ENCODE peak calls at places on chromosomes 16 and 17, in five cellular contexts. One of them, this sample, is unnamed.

GRCh38 chr17:33575046-33575445 is 282.0 kb upstream of the ASIC2 start:
- DNase-seq in GDM1: no peak
- DNase-seq in neural progenitor cell: no peak
- DNase-seq in BE2C: no peak
- DNase-seq in Calu3: no peak
- DNase-seq in this sample: no peak

GRCh38 chr17:50264263-50265113 is 9.8 kb upstream of the TMEM92 start:
- DNase-seq in GDM1: no peak
- DNase-seq in neural progenitor cell: peak
- DNase-seq in BE2C: no peak
- DNase-seq in Calu3: no peak
- DNase-seq in this sample: no peak

GRCh38 chr16:84270071-84270470 is 24.6 kb upstream of the WFDC1 start:
- DNase-seq in GDM1: no peak
- DNase-seq in neural progenitor cell: no peak
- DNase-seq in BE2C: no peak
- DNase-seq in Calu3: no peak
- DNase-seq in this sample: no peak

GRCh38 chr17:50558955-50559614 is 1.4 kb upstream of the CACNA1G start:
- DNase-seq in GDM1: no peak
- DNase-seq in neural progenitor cell: peak
- DNase-seq in BE2C: no peak
- DNase-seq in Calu3: no peak
- DNase-seq in this sample: no peak

GRCh38 chr17:78828470-78829185 is 12.0 kb downstream of the USP36 start:
- DNase-seq in GDM1: peak
- DNase-seq in neural progenitor cell: peak
- DNase-seq in BE2C: peak
- DNase-seq in Calu3: peak
- DNase-seq in this sample: no peak

GRCh38 chr17:34234616-34235015 is 20.5 kb upstream of the CCL2 start:
- DNase-seq in GDM1: no peak
- DNase-seq in neural progenitor cell: no peak
- DNase-seq in BE2C: no peak
- DNase-seq in Calu3: no peak
- DNase-seq in this sample: no peak

GRCh38 chr16:30748634-30749445 is 615 bp downstream of the PHKG2 start:
- DNase-seq in GDM1: no peak
- DNase-seq in neural progenitor cell: peak
- DNase-seq in BE2C: peak
- DNase-seq in Calu3: peak
- DNase-seq in this sample: peak

GRCh38 chr17:31581022-31581483 is 189.6 kb downstream of the RAB11FIP4 start:
- DNase-seq in GDM1: no peak
- DNase-seq in neural progenitor cell: no peak
- DNase-seq in BE2C: peak
- DNase-seq in Calu3: peak
- DNase-seq in this sample: no peak

GRCh38 chr16:3519581-3519980 is 18.8 kb downstream of the CLUAP1 start:
- DNase-seq in GDM1: no peak
- DNase-seq in neural progenitor cell: no peak
- DNase-seq in BE2C: no peak
- DNase-seq in Calu3: no peak
- DNase-seq in this sample: no peak

GRCh38 chr16:47143677-47144558 is at the start of gene NETO2:
- DNase-seq in GDM1: peak
- DNase-seq in neural progenitor cell: peak
- DNase-seq in BE2C: peak
- DNase-seq in Calu3: peak
- DNase-seq in this sample: peak

GRCh38 chr16:70410736-70411135 is 28.2 kb downstream of the ST3GAL2 start:
- DNase-seq in GDM1: no peak
- DNase-seq in neural progenitor cell: no peak
- DNase-seq in BE2C: no peak
- DNase-seq in Calu3: no peak
- DNase-seq in this sample: no peak

GRCh38 chr17:21392257-21392656 is 16.1 kb downstream of the KCNJ12 start:
- DNase-seq in GDM1: no peak
- DNase-seq in neural progenitor cell: no peak
- DNase-seq in BE2C: no peak
- DNase-seq in Calu3: no peak
- DNase-seq in this sample: no peak

GRCh38 chr16:1460602-1461138 is 14.2 kb downstream of the CLCN7 start:
- DNase-seq in GDM1: no peak
- DNase-seq in neural progenitor cell: no peak
- DNase-seq in BE2C: no peak
- DNase-seq in Calu3: no peak
- DNase-seq in this sample: no peak

GRCh38 chr16:50680907-50681885 is at the start of gene SNX20:
- DNase-seq in GDM1: peak
- DNase-seq in neural progenitor cell: no peak
- DNase-seq in BE2C: no peak
- DNase-seq in Calu3: no peak
- DNase-seq in this sample: no peak

GRCh38 chr16:87740441-87740840 is 25.3 kb downstream of the KLHDC4 start:
- DNase-seq in GDM1: no peak
- DNase-seq in neural progenitor cell: no peak
- DNase-seq in BE2C: no peak
- DNase-seq in Calu3: no peak
- DNase-seq in this sample: no peak

GRCh38 chr16:69699915-69700314 is 26.4 kb downstream of the NQO1 start:
- DNase-seq in GDM1: no peak
- DNase-seq in neural progenitor cell: no peak
- DNase-seq in BE2C: no peak
- DNase-seq in Calu3: no peak
- DNase-seq in this sample: no peak

GRCh38 chr16:31700530-31701388 is 172.8 kb upstream of the ZNF267 start:
- DNase-seq in GDM1: no peak
- DNase-seq in neural progenitor cell: peak
- DNase-seq in BE2C: no peak
- DNase-seq in Calu3: peak
- DNase-seq in this sample: peak

GRCh38 chr17:66437466-66438026 is 135.1 kb downstream of the PRKCA start:
- DNase-seq in GDM1: peak
- DNase-seq in neural progenitor cell: no peak
- DNase-seq in BE2C: no peak
- DNase-seq in Calu3: no peak
- DNase-seq in this sample: no peak

GRCh38 chr17:40058151-40058784 is 4.1 kb upstream of the MED24 start:
- DNase-seq in GDM1: no peak
- DNase-seq in neural progenitor cell: no peak
- DNase-seq in BE2C: no peak
- DNase-seq in Calu3: no peak
- DNase-seq in this sample: no peak

GRCh38 chr17:43766413-43767052 is 7.9 kb upstream of the SOST start:
- DNase-seq in GDM1: no peak
- DNase-seq in neural progenitor cell: peak
- DNase-seq in BE2C: peak
- DNase-seq in Calu3: peak
- DNase-seq in this sample: peak

GRCh38 chr16:83808573-83809014 is 816 bp downstream of the HSBP1 start:
- DNase-seq in GDM1: no peak
- DNase-seq in neural progenitor cell: no peak
- DNase-seq in BE2C: no peak
- DNase-seq in Calu3: no peak
- DNase-seq in this sample: no peak

GRCh38 chr17:76189247-76189646 is 48.2 kb upstream of the FOXJ1 start:
- DNase-seq in GDM1: no peak
- DNase-seq in neural progenitor cell: no peak
- DNase-seq in BE2C: no peak
- DNase-seq in Calu3: no peak
- DNase-seq in this sample: no peak

GRCh38 chr17:16888413-16889087 is 83.4 kb downstream of the TNFRSF13B start:
- DNase-seq in GDM1: no peak
- DNase-seq in neural progenitor cell: no peak
- DNase-seq in BE2C: no peak
- DNase-seq in Calu3: no peak
- DNase-seq in this sample: no peak

GRCh38 chr16:23803591-23804123 is 32.1 kb upstream of the PRKCB start:
- DNase-seq in GDM1: peak
- DNase-seq in neural progenitor cell: peak
- DNase-seq in BE2C: peak
- DNase-seq in Calu3: peak
- DNase-seq in this sample: no peak

GRCh38 chr17:17018612-17019429 is 23.4 kb upstream of the MPRIP start:
- DNase-seq in GDM1: no peak
- DNase-seq in neural progenitor cell: no peak
- DNase-seq in BE2C: no peak
- DNase-seq in Calu3: peak
- DNase-seq in this sample: no peak

GRCh38 chr16:22092143-22092933 is at the start of gene VWA3A:
- DNase-seq in GDM1: no peak
- DNase-seq in neural progenitor cell: peak
- DNase-seq in BE2C: no peak
- DNase-seq in Calu3: peak
- DNase-seq in this sample: no peak

GRCh38 chr17:61221597-61222471 is 177.8 kb upstream of the TBX2 start:
- DNase-seq in GDM1: peak
- DNase-seq in neural progenitor cell: no peak
- DNase-seq in BE2C: no peak
- DNase-seq in Calu3: no peak
- DNase-seq in this sample: no peak

GRCh38 chr16:47366228-47366627 is 94.6 kb downstream of the ITFG1 start:
- DNase-seq in GDM1: no peak
- DNase-seq in neural progenitor cell: peak
- DNase-seq in BE2C: no peak
- DNase-seq in Calu3: no peak
- DNase-seq in this sample: no peak

GRCh38 chr16:19644877-19645276 is 73.2 kb downstream of the KNOP1 start:
- DNase-seq in GDM1: no peak
- DNase-seq in neural progenitor cell: no peak
- DNase-seq in BE2C: peak
- DNase-seq in Calu3: no peak
- DNase-seq in this sample: peak

GRCh38 chr17:14038206-14038605 is 31.1 kb upstream of the COX10 start:
- DNase-seq in GDM1: no peak
- DNase-seq in neural progenitor cell: no peak
- DNase-seq in BE2C: no peak
- DNase-seq in Calu3: no peak
- DNase-seq in this sample: no peak

This sample was measured in SK-N-DZ.